ENCODE peak calls at places on chromosomes 2 and 18, in six cellular contexts. One of them, this sample, is unnamed.
A peak's percentile ranks its signal among the peaks of the same experiment; 100 is the strongest.

GRCh38 chr2:96823203-96823602 is 7.1 kb downstream of the CNNM3 start:
- DNase-seq in NT2/D1: no peak
- DNase-seq in psoas muscle: peak; percentile 54
- DNase-seq in mucosa of gallbladder: no peak
- DNase-seq in sigmoid colon: no peak
- DNase-seq in ovary: no peak
- DNase-seq in this sample: no peak

GRCh38 chr2:75751360-75751759 is 40.6 kb upstream of the GCFC2 start:
- DNase-seq in mucosa of gallbladder: no peak
- DNase-seq in ovary: no peak
- DNase-seq in psoas muscle: no peak
- DNase-seq in NT2/D1: no peak
- DNase-seq in sigmoid colon: no peak
- DNase-seq in this sample: no peak

GRCh38 chr2:62014102-62014501 is 108.6 kb downstream of the COMMD1 start:
- DNase-seq in NT2/D1: no peak
- DNase-seq in psoas muscle: peak; percentile 60
- DNase-seq in ovary: peak; percentile 69
- DNase-seq in sigmoid colon: peak; percentile 92
- DNase-seq in mucosa of gallbladder: peak; percentile 47
- DNase-seq in this sample: peak; percentile 39

GRCh38 chr18:63342206-63342605 is 22.6 kb upstream of the BCL2 start:
- DNase-seq in NT2/D1: no peak
- DNase-seq in mucosa of gallbladder: no peak
- DNase-seq in sigmoid colon: no peak
- DNase-seq in psoas muscle: no peak
- DNase-seq in ovary: peak; percentile 33
- DNase-seq in this sample: no peak

GRCh38 chr2:44148997-44149396 is 19.7 kb upstream of the PPM1B start:
- DNase-seq in mucosa of gallbladder: no peak
- DNase-seq in sigmoid colon: no peak
- DNase-seq in ovary: no peak
- DNase-seq in psoas muscle: no peak
- DNase-seq in NT2/D1: no peak
- DNase-seq in this sample: no peak

GRCh38 chr2:64685430-64685829 is 31.7 kb upstream of the SERTAD2 start:
- DNase-seq in sigmoid colon: no peak
- DNase-seq in psoas muscle: no peak
- DNase-seq in ovary: no peak
- DNase-seq in NT2/D1: no peak
- DNase-seq in mucosa of gallbladder: no peak
- DNase-seq in this sample: no peak

GRCh38 chr2:239192975-239193374 is 207.8 kb downstream of the HDAC4 start:
- DNase-seq in psoas muscle: no peak
- DNase-seq in mucosa of gallbladder: no peak
- DNase-seq in NT2/D1: no peak
- DNase-seq in ovary: no peak
- DNase-seq in sigmoid colon: peak; percentile 38
- DNase-seq in this sample: no peak

GRCh38 chr18:6413554-6414117 is 1.1 kb downstream of the L3MBTL4 start:
- DNase-seq in mucosa of gallbladder: peak; percentile 20
- DNase-seq in psoas muscle: no peak
- DNase-seq in ovary: peak; percentile 36
- DNase-seq in sigmoid colon: no peak
- DNase-seq in NT2/D1: no peak
- DNase-seq in this sample: no peak

GRCh38 chr18:48149020-48149685 is 218.7 kb upstream of the SMAD2 start:
- DNase-seq in NT2/D1: no peak
- DNase-seq in mucosa of gallbladder: no peak
- DNase-seq in ovary: peak; percentile 46
- DNase-seq in psoas muscle: no peak
- DNase-seq in sigmoid colon: no peak
- DNase-seq in this sample: no peak

GRCh38 chr2:45009303-45009927 is at the start of gene SIX2:
- DNase-seq in ovary: peak; percentile 55
- DNase-seq in psoas muscle: peak; percentile 98
- DNase-seq in sigmoid colon: peak; percentile 93
- DNase-seq in NT2/D1: peak; percentile 93
- DNase-seq in mucosa of gallbladder: peak; percentile 54
- DNase-seq in this sample: peak; percentile 96

GRCh38 chr2:238596571-238597551 is 170.1 kb downstream of the ASB1 start:
- DNase-seq in ovary: peak; percentile 46
- DNase-seq in sigmoid colon: peak; percentile 93
- DNase-seq in NT2/D1: no peak
- DNase-seq in mucosa of gallbladder: peak; percentile 79
- DNase-seq in psoas muscle: peak; percentile 85
- DNase-seq in this sample: peak; percentile 90

GRCh38 chr2:206392118-206392517 is 51.2 kb upstream of the ADAM23 start:
- DNase-seq in NT2/D1: peak; percentile 57
- DNase-seq in mucosa of gallbladder: no peak
- DNase-seq in sigmoid colon: no peak
- DNase-seq in ovary: no peak
- DNase-seq in psoas muscle: no peak
- DNase-seq in this sample: peak; percentile 74

GRCh38 chr2:68302281-68302680 is 17.5 kb downstream of the CNRIP1 start:
- DNase-seq in NT2/D1: no peak
- DNase-seq in ovary: no peak
- DNase-seq in sigmoid colon: no peak
- DNase-seq in mucosa of gallbladder: no peak
- DNase-seq in psoas muscle: no peak
- DNase-seq in this sample: peak; percentile 11

GRCh38 chr2:113739849-113740248 is 16.6 kb downstream of the SLC35F5 start:
- DNase-seq in ovary: no peak
- DNase-seq in mucosa of gallbladder: no peak
- DNase-seq in psoas muscle: no peak
- DNase-seq in sigmoid colon: no peak
- DNase-seq in NT2/D1: no peak
- DNase-seq in this sample: no peak

GRCh38 chr2:197777823-197778407 is 7.2 kb downstream of the BOLL start:
- DNase-seq in mucosa of gallbladder: no peak
- DNase-seq in psoas muscle: no peak
- DNase-seq in ovary: no peak
- DNase-seq in sigmoid colon: no peak
- DNase-seq in NT2/D1: no peak
- DNase-seq in this sample: peak; percentile 35

GRCh38 chr2:13996527-13996926 is 636.0 kb upstream of the LRATD1 start:
- DNase-seq in sigmoid colon: no peak
- DNase-seq in psoas muscle: no peak
- DNase-seq in ovary: no peak
- DNase-seq in NT2/D1: no peak
- DNase-seq in mucosa of gallbladder: no peak
- DNase-seq in this sample: no peak

GRCh38 chr2:118974103-118974911 is 32.3 kb downstream of the MARCO start:
- DNase-seq in mucosa of gallbladder: peak; percentile 8
- DNase-seq in psoas muscle: no peak
- DNase-seq in NT2/D1: no peak
- DNase-seq in ovary: no peak
- DNase-seq in sigmoid colon: no peak
- DNase-seq in this sample: peak; percentile 23

GRCh38 chr2:101596346-101596745 is 101.2 kb upstream of the MAP4K4 start:
- DNase-seq in ovary: no peak
- DNase-seq in NT2/D1: no peak
- DNase-seq in sigmoid colon: no peak
- DNase-seq in psoas muscle: no peak
- DNase-seq in mucosa of gallbladder: no peak
- DNase-seq in this sample: no peak

GRCh38 chr2:96533292-96534073 is 3.1 kb upstream of the ARID5A start:
- DNase-seq in sigmoid colon: peak; percentile 94
- DNase-seq in NT2/D1: no peak
- DNase-seq in mucosa of gallbladder: peak; percentile 69
- DNase-seq in ovary: peak; percentile 72
- DNase-seq in psoas muscle: peak; percentile 93
- DNase-seq in this sample: peak; percentile 78

GRCh38 chr2:174013310-174013751 is 48.2 kb upstream of the SP3 start:
- DNase-seq in sigmoid colon: peak; percentile 87
- DNase-seq in psoas muscle: peak; percentile 79
- DNase-seq in NT2/D1: no peak
- DNase-seq in ovary: peak; percentile 74
- DNase-seq in mucosa of gallbladder: peak; percentile 24
- DNase-seq in this sample: peak; percentile 52

GRCh38 chr18:23574611-23575308 is 11.5 kb downstream of the NPC1 start:
- DNase-seq in psoas muscle: no peak
- DNase-seq in NT2/D1: no peak
- DNase-seq in ovary: no peak
- DNase-seq in mucosa of gallbladder: no peak
- DNase-seq in sigmoid colon: no peak
- DNase-seq in this sample: no peak

GRCh38 chr2:715038-715437 is 37.8 kb upstream of the TMEM18 start:
- DNase-seq in ovary: no peak
- DNase-seq in sigmoid colon: no peak
- DNase-seq in psoas muscle: no peak
- DNase-seq in NT2/D1: no peak
- DNase-seq in mucosa of gallbladder: no peak
- DNase-seq in this sample: no peak

This sample was measured in AG08396.